ENCODE peak calls at places on chromosomes 2 and 18, in eight cellular contexts. I is DND-41, P is IMR-90, R is right atrium auricular region, L is thyroid gland, Q is GM12864, M is left ventricle myocardium inferior, J is A549. K is an unnamed sample.

GRCh38 chr2:215080545-215080944 is 57.9 kb downstream of the ABCA12 start:
- DNase-seq in J (no peak), L (no peak), R (no peak), M (no peak), I (no peak), Q (no peak), P (no peak), K (no peak)

GRCh38 chr2:178296394-178297090 is 102.2 kb downstream of the OSBPL6 start:
- DNase-seq in M (no peak), I (no peak), R (no peak), J (no peak), L (no peak), P (no peak), Q (no peak), K (peak)

GRCh38 chr2:239195992-239196391 is 204.8 kb downstream of the HDAC4 start:
- DNase-seq in J (no peak), I (no peak), M (no peak), Q (no peak), P (no peak), R (no peak), L (no peak), K (no peak)

GRCh38 chr2:160942505-160943125 is 217.6 kb upstream of the TANK start:
- DNase-seq in L (no peak), Q (no peak), J (no peak), P (no peak), I (no peak), R (no peak), M (no peak), K (no peak)

GRCh38 chr18:57533399-57533884 is 53.1 kb downstream of the FECH start:
- DNase-seq in I (no peak), L (no peak), Q (no peak), R (no peak), M (no peak), P (peak), J (no peak), K (no peak)

GRCh38 chr2:195639959-195640358 is 17.1 kb upstream of the SLC39A10 start:
- DNase-seq in I (no peak), Q (no peak), J (no peak), M (no peak), R (no peak), P (no peak), L (no peak), K (no peak)

GRCh38 chr2:135030826-135031225 is 16.4 kb downstream of the MAP3K19 start:
- DNase-seq in L (no peak), Q (no peak), J (no peak), P (peak), I (peak), R (no peak), M (no peak), K (peak)

GRCh38 chr2:37560863-37561614 is 110.4 kb downstream of the CDC42EP3 start:
- DNase-seq in J (no peak), P (no peak), M (no peak), R (no peak), I (no peak), Q (no peak), L (no peak), K (no peak)

GRCh38 chr2:176137883-176138282 is 8.4 kb downstream of the HOXD8 start:
- DNase-seq in I (no peak), P (no peak), J (no peak), Q (no peak), R (no peak), L (no peak), M (no peak), K (no peak)

GRCh38 chr2:207282916-207283315 is 117.2 kb upstream of the KLF7 start:
- DNase-seq in M (no peak), I (no peak), P (no peak), R (no peak), L (no peak), Q (no peak), J (no peak), K (no peak)

GRCh38 chr2:159071190-159071915 is 102.9 kb downstream of the TANC1 start:
- DNase-seq in P (peak), I (no peak), J (no peak), R (no peak), L (no peak), M (no peak), Q (no peak), K (no peak)

GRCh38 chr18:4074647-4075046 is 380.5 kb downstream of the DLGAP1 start:
- DNase-seq in P (peak), J (no peak), Q (no peak), R (no peak), I (no peak), M (no peak), L (no peak), K (no peak)

GRCh38 chr2:159090514-159091201 is 122.2 kb downstream of the TANC1 start:
- DNase-seq in J (peak), Q (peak), L (peak), M (no peak), I (no peak), P (peak), R (no peak), K (peak)

GRCh38 chr18:24373331-24373730 is 24.3 kb downstream of the OSBPL1A start:
- DNase-seq in R (no peak), L (no peak), P (peak), Q (no peak), M (no peak), J (no peak), I (no peak), K (no peak)

GRCh38 chr2:19101968-19102367 is 256.5 kb downstream of the OSR1 start:
- DNase-seq in P (no peak), L (no peak), Q (no peak), J (no peak), M (no peak), I (no peak), R (no peak), K (no peak)

GRCh38 chr18:35507192-35507591 is 9.4 kb upstream of the INO80C start:
- DNase-seq in P (no peak), R (peak), M (no peak), I (no peak), J (no peak), L (no peak), Q (no peak), K (no peak)

GRCh38 chr18:42706618-42707017 is 408.9 kb downstream of the RIT2 start:
- DNase-seq in L (peak), I (peak), M (no peak), J (no peak), P (no peak), Q (no peak), R (no peak), K (peak)

GRCh38 chr2:221529943-221530652 is 42.0 kb downstream of the EPHA4 start:
- DNase-seq in I (no peak), M (no peak), R (no peak), L (no peak), Q (no peak), J (no peak), P (peak), K (no peak)

GRCh38 chr18:10252952-10253680 is 201.3 kb upstream of the APCDD1 start:
- DNase-seq in I (no peak), R (no peak), J (no peak), P (no peak), M (no peak), L (no peak), Q (no peak), K (no peak)

GRCh38 chr2:25043241-25043867 is 1.5 kb downstream of the EFR3B start:
- DNase-seq in R (no peak), M (no peak), I (peak), L (peak), P (peak), Q (no peak), J (peak), K (peak)

GRCh38 chr2:18531198-18531597 is 29.3 kb downstream of the RDH14 start:
- DNase-seq in P (no peak), J (no peak), Q (no peak), I (no peak), M (no peak), L (no peak), R (no peak), K (no peak)

GRCh38 chr2:217222511-217222910 is 362.6 kb upstream of the TNP1 start:
- DNase-seq in M (no peak), L (no peak), R (no peak), Q (peak), I (no peak), P (peak), J (no peak), K (peak)

GRCh38 chr2:233412405-233412804 is 58.1 kb downstream of the DGKD start:
- DNase-seq in Q (no peak), M (no peak), J (no peak), L (no peak), R (no peak), P (peak), I (no peak), K (no peak)

GRCh38 chr2:55049794-55050132 is 488 bp downstream of the RTN4 start:
- DNase-seq in L (no peak), J (no peak), I (no peak), P (no peak), R (no peak), M (no peak), Q (no peak), K (no peak)

GRCh38 chr2:109724533-109725460 is 69.3 kb upstream of the RGPD5 start:
- DNase-seq in I (no peak), L (no peak), P (no peak), M (no peak), R (peak), J (no peak), Q (no peak), K (no peak)

GRCh38 chr2:197234792-197235191 is 75.8 kb downstream of the ANKRD44 start:
- DNase-seq in Q (no peak), M (no peak), P (no peak), L (no peak), I (no peak), J (no peak), R (no peak), K (no peak)

GRCh38 chr2:68235090-68235489 is 17.2 kb downstream of the PPP3R1 start:
- DNase-seq in R (no peak), I (no peak), P (no peak), M (no peak), Q (no peak), J (no peak), L (no peak), K (no peak)

GRCh38 chr2:42902939-42903709 is 110.7 kb upstream of the HAAO start:
- DNase-seq in Q (no peak), P (no peak), M (no peak), R (no peak), J (no peak), I (no peak), L (no peak), K (no peak)

GRCh38 chr2:155525194-155525593 is 807.3 kb downstream of the NR4A2 start:
- DNase-seq in J (no peak), L (no peak), P (no peak), Q (no peak), M (no peak), I (no peak), R (no peak), K (no peak)

GRCh38 chr18:26083099-26083498 is 7.3 kb downstream of the SS18 start:
- DNase-seq in Q (no peak), M (no peak), J (no peak), L (no peak), R (no peak), P (no peak), I (no peak), K (no peak)

GRCh38 chr2:238380785-238381184 is 45.9 kb upstream of the ASB1 start:
- DNase-seq in R (no peak), L (no peak), P (peak), I (no peak), Q (no peak), M (no peak), J (no peak), K (no peak)

GRCh38 chr2:11398710-11399109 is 54.3 kb upstream of the ROCK2 start:
- DNase-seq in I (no peak), R (no peak), Q (no peak), P (no peak), L (peak), M (peak), J (no peak), K (no peak)

GRCh38 chr2:111975053-111975552 is 76.7 kb downstream of the MERTK start:
- DNase-seq in P (peak), R (no peak), I (no peak), Q (no peak), M (no peak), J (peak), L (peak), K (no peak)

GRCh38 chr2:136116813-136117390 is 1.0 kb downstream of the CXCR4 start:
- DNase-seq in R (no peak), L (peak), M (peak), I (peak), J (no peak), Q (peak), P (no peak), K (peak)

GRCh38 chr2:218456849-218457248 is 37.9 kb downstream of the VIL1 start:
- DNase-seq in J (no peak), I (no peak), P (no peak), R (no peak), L (no peak), Q (no peak), M (no peak), K (no peak)

GRCh38 chr2:5365871-5366461 is 326.2 kb upstream of the SOX11 start:
- DNase-seq in R (no peak), L (peak), P (peak), M (peak), Q (no peak), J (peak), I (peak), K (peak)

GRCh38 chr2:68722712-68723111 is 11.9 kb upstream of the ARHGAP25 start:
- DNase-seq in R (no peak), M (no peak), J (no peak), L (no peak), I (no peak), P (no peak), Q (no peak), K (no peak)

GRCh38 chr2:131045286-131045924 is 47.9 kb downstream of the FAM168B start:
- DNase-seq in R (no peak), J (no peak), M (no peak), L (no peak), P (no peak), I (no peak), Q (no peak), K (no peak)

GRCh38 chr2:105249891-105250290 is 8.3 kb downstream of the GPR45 start:
- DNase-seq in J (no peak), Q (no peak), P (no peak), R (no peak), M (no peak), L (peak), I (no peak), K (no peak)

GRCh38 chr18:48743046-48743445 is 204.2 kb downstream of the CTIF start:
- DNase-seq in J (no peak), P (peak), M (peak), L (peak), Q (no peak), I (no peak), R (peak), K (no peak)

GRCh38 chr2:78541088-78541450 is 484.4 kb upstream of the REG3G start:
- DNase-seq in M (no peak), L (no peak), P (no peak), I (no peak), Q (no peak), J (no peak), R (no peak), K (no peak)

GRCh38 chr2:78540255-78540654 is 485.2 kb upstream of the REG3G start:
- DNase-seq in Q (no peak), R (no peak), L (no peak), M (no peak), I (no peak), J (no peak), P (no peak), K (no peak)

GRCh38 chr2:78546843-78547242 is 478.7 kb upstream of the REG3G start:
- DNase-seq in J (no peak), P (no peak), M (no peak), R (no peak), Q (no peak), I (no peak), L (no peak), K (peak)

DNA sequence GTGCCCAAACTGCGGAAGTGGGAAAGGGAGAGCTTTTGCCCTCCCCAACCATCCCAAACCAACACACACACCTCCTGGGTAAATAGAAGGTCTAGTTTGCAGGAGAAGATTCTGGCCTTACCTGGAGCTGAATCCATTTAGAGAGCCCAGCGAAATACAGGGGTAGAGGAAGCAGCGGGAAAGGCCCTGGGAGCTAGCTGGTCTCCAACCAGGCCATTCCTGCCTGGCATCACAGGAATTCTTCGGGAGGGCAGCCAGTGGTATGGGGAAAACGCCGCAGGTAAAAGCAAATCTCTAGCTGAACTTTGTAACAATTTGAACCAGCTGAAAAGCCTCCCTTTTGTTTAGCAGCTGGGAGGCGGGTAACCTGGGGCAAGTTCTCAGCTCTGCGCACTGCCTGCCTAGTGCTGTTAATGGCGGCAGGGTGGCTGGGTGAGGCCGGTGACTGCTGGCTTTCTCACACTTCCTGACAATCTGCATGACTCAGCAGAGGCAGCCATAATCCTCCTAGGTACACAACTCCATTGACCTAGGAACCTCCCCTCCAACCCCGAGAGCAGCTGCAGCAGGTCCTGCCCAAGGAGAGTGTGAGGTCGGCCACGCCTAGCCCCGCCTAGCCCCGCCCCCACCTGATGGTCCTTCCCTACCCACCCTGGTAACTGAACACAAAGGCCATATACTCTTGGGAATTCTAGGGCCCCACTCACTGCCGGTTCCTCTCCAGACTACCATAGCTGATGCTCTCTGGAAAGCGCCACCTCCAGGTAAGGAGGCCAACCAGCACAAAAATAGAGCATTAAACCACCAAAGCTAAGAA is 483.8 kb upstream of the REG3G start:
- DNase-seq in R (no peak), L (no peak), P (no peak), J (no peak), M (no peak), I (no peak), Q (no peak), K (peak)
- H3K4me3 ChIP-seq in R (no peak), L (no peak), P (no peak), J (no peak), M (no peak), I (no peak), Q (no peak), K (no peak)

DNA sequence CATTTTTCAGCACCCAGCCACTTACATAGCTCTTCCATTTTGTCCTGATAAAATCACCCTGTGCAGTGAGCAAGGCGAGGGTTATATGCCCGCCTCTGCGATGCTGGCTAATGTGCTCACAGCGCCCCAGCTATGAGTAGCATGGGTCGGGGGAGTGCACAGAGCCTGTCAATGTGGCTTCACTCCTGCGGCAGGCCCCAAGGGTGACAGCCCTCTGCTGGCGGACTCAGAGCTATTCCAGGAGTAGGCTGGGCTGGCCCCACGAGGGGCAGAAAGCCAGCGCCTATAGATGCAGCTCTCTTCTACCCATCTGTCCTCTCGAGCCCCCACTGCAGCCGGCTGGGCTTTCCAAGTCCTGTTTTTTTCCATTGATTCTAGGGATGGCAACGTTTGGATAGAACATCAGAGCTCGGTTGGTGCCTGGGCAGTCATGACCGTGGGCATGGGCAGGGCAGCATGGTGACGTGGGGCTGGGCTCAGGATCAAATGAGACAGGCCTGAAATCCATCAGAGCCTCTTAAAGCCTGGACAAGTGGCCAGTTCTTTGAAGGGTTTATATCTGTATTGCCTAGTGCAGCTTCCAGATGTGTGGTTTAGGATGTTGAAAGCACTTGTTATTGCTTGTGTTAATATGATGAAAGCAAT is 134.7 kb downstream of the MCFD2 start:
- DNase-seq in Q (no peak), P (peak), J (no peak), R (no peak), M (peak), I (no peak), L (no peak), K (no peak)
- TF ChIP-seq CTCF in Q (peak), P (peak), J (no peak), R (peak), M (peak), I (peak), L (no peak), K (no peak)

DNA sequence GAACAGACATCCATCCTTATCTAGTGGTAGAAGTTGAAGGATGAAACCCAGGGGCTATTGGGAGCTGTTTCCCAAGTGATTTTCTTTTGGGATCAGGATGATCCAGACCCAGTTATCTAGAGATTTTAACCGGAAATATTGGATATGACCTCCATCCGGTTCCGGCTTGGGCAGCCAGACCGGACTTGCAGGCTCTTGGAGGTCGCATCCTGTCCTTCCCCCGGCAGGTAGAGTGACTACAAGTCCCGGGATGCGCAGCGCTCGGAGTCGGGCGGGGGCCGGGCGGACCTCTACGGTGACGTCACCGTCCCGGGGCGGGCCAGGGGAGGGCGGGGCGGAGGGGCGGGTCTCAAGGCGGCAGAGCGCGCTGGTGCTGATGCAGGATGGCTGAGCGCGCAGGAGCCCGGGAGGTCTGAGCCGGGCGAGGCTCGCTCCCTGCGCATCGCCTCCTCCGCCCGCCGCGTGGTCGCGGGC is at the start of gene KIF5C:
- DNase-seq in M (peak), P (peak), I (no peak), R (peak), J (peak), L (peak), Q (peak), K (peak)
- H3K4me3 ChIP-seq in M (peak), P (no peak), I (no peak), R (peak), J (peak), L (no peak), Q (peak), K (peak)

DNA sequence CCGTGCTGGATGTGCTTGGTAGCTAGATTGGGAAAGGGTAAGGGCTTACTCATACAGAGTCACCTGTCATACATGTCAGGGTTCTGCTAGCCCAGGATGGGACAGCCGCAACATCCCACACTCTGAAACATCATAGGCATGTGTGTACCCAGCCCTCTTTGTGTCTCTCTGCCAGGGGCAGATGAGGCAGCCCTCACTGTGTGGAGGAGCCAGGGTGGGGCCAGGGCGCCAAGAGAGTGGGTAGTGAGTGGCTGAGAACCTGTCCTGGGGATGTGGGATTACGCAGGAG is 96.9 kb downstream of the PTPRM start:
- DNase-seq in L (no peak), M (no peak), R (no peak), I (no peak), P (no peak), J (no peak), Q (no peak), K (no peak)
- TF ChIP-seq CTCF in L (no peak), M (no peak), R (no peak), I (no peak), P (no peak), J (no peak), Q (no peak), K (no peak)

DNA sequence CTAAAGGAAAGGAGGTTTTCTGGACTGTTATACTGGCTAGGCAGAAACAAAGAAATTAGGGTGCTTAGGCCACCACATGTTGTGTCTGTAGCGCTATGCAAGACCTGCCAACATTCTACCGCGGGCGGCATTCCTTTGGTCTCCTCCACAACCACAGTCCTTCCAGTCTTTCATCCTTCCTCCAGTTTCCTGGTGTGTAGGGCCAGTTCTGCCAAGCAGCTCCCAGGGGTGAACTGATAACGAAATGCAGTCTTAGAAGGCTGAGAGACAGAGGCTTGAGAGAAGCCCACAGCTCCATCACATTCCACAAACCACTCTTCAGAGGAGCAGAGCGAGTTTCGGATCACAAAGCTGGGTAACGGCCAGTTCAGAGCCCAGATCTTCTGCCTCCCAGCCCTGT is 19.5 kb upstream of the CXXC1 start:
- DNase-seq in J (no peak), I (no peak), Q (no peak), L (no peak), P (peak), R (no peak), M (no peak), K (no peak)
- H3K4me3 ChIP-seq in J (peak), I (no peak), Q (peak), L (no peak), P (no peak), R (peak), M (peak), K (peak)